ENCODE peak calls at places on chromosomes 6 and 20, in eight cellular contexts. W is fibroblast of lung; O is CD4-positive, alpha-beta T cell; N is foreskin keratinocyte; F is AG10803; Y is thoracic aorta; Q is IMR-90; I is heart right ventricle. H is an unnamed sample.
A peak's percentile ranks its signal among the peaks of the same experiment; 100 is the strongest.

GRCh38 chr6:159961523-159961922 is 7.4 kb upstream of the IGF2R start:
- DNase-seq in N (peak; percentile 50), O (no peak), W (no peak), F (peak; percentile 43), Y (no peak), Q (peak; percentile 31), I (no peak), H (no peak)

GRCh38 chr20:50848341-50848808 is 53.5 kb downstream of the BCAS4 start:
- DNase-seq in Q (no peak), W (peak; percentile 33), F (peak; percentile 28), O (no peak), I (no peak), Y (peak; percentile 21), N (no peak), H (no peak)

GRCh38 chr6:93388070-93388469 is 31.3 kb downstream of the EPHA7 start:
- DNase-seq in Y (no peak), I (no peak), O (no peak), F (no peak), N (no peak), W (no peak), Q (no peak), H (no peak)

GRCh38 chr6:44538131-44538835 is 150.8 kb downstream of the CDC5L start:
- DNase-seq in Q (no peak), Y (no peak), W (no peak), F (no peak), I (no peak), N (no peak), O (no peak), H (no peak)

GRCh38 chr20:4626228-4626627 is 95.5 kb upstream of the PRND start:
- DNase-seq in Y (no peak), Q (no peak), W (no peak), F (no peak), N (no peak), I (no peak), O (no peak), H (no peak)

GRCh38 chr20:52192296-52193007 is 873 bp upstream of the ZFP64 start:
- DNase-seq in O (no peak), W (no peak), F (no peak), Q (no peak), N (no peak), I (peak; percentile 27), Y (no peak), H (no peak)

GRCh38 chr20:57779401-57780003 is 69.7 kb upstream of the PMEPA1 start:
- DNase-seq in I (no peak), Q (no peak), O (no peak), F (no peak), Y (no peak), N (peak; percentile 17), W (no peak), H (no peak)

GRCh38 chr20:59402697-59403096 is 102.3 kb downstream of the EDN3 start:
- DNase-seq in Y (no peak), I (no peak), F (no peak), Q (no peak), O (no peak), W (no peak), N (no peak), H (no peak)

GRCh38 chr20:62807444-62808210 is 3.0 kb downstream of the OGFR start:
- DNase-seq in F (no peak), I (no peak), Y (no peak), N (no peak), W (no peak), Q (no peak), O (no peak), H (no peak)

GRCh38 chr6:110741517-110741916 is 73.8 kb downstream of the CDK19 start:
- DNase-seq in I (no peak), N (no peak), Q (no peak), Y (no peak), W (no peak), F (no peak), O (no peak), H (no peak)

GRCh38 chr6:120214097-120214496 is 864.5 kb upstream of the MAN1A1 start:
- DNase-seq in Q (no peak), Y (no peak), O (no peak), N (no peak), I (no peak), W (peak; percentile 5), F (no peak), H (no peak)

GRCh38 chr6:125002090-125002741 is 40.0 kb downstream of the RNF217 start:
- DNase-seq in W (peak; percentile 29), F (peak; percentile 70), Q (peak; percentile 30), N (no peak), I (no peak), O (no peak), Y (no peak), H (peak; percentile 28)

GRCh38 chr6:170344631-170345576 is 38.3 kb downstream of the FAM120B start:
- DNase-seq in W (peak; percentile 46), O (no peak), I (no peak), Q (peak; percentile 61), Y (no peak), F (peak; percentile 35), N (peak; percentile 42), H (peak; percentile 6)

GRCh38 chr20:58553841-58554240 is 38.6 kb upstream of the APCDD1L start:
- DNase-seq in F (peak; percentile 30), W (peak; percentile 61), N (no peak), O (no peak), I (no peak), Q (peak; percentile 70), Y (no peak), H (no peak)

GRCh38 chr20:37276494-37277252 is 12.8 kb upstream of the MANBAL start:
- DNase-seq in N (no peak), F (peak; percentile 76), W (peak; percentile 95), Q (peak; percentile 94), O (no peak), I (peak; percentile 37), Y (no peak), H (no peak)

GRCh38 chr20:57092112-57092899 is 174.1 kb downstream of the BMP7 start:
- DNase-seq in W (peak; percentile 24), I (peak; percentile 65), Y (no peak), O (peak; percentile 44), Q (peak; percentile 26), N (no peak), F (peak; percentile 43), H (peak; percentile 76)

GRCh38 chr6:40788661-40789111 is 201.5 kb upstream of the LRFN2 start:
- DNase-seq in W (peak; percentile 11), I (no peak), F (peak; percentile 43), O (peak; percentile 25), N (no peak), Y (no peak), Q (no peak), H (no peak)

GRCh38 chr6:130489514-130489913 is 123.7 kb downstream of the TMEM200A start:
- DNase-seq in Q (no peak), N (no peak), O (no peak), Y (no peak), F (no peak), W (no peak), I (no peak), H (no peak)

GRCh38 chr6:66496659-66497058 is 789.6 kb upstream of the EYS start:
- DNase-seq in W (peak; percentile 42), N (peak; percentile 3), I (no peak), Y (no peak), F (peak; percentile 4), O (no peak), Q (no peak), H (peak; percentile 22)
- TF ChIP-seq CTCF in W (peak; percentile 32), N (peak; percentile 54), I (no peak), Y (no peak), F (peak; percentile 30), O (no peak), Q (no peak), H (peak; percentile 65)

GRCh38 chr20:53580376-53581111 is 13.1 kb downstream of the ZNF217 start:
- DNase-seq in I (no peak), F (no peak), O (no peak), Q (no peak), Y (no peak), N (no peak), W (no peak), H (no peak)

GRCh38 chr20:53581444-53582311 is 12.0 kb downstream of the ZNF217 start:
- DNase-seq in I (no peak), F (no peak), Y (no peak), Q (no peak), N (no peak), W (no peak), O (peak; percentile 20), H (no peak)

GRCh38 chr20:53578492-53579222 is 15.0 kb downstream of the ZNF217 start:
- DNase-seq in O (peak; percentile 18), F (peak; percentile 89), Q (peak; percentile 89), Y (no peak), N (no peak), W (peak; percentile 95), I (no peak), H (peak; percentile 71)

GRCh38 chr20:53579266-53579580 is 14.4 kb downstream of the ZNF217 start:
- DNase-seq in N (no peak), F (no peak), Y (no peak), I (no peak), O (no peak), Q (no peak), W (no peak), H (no peak)

DNA sequence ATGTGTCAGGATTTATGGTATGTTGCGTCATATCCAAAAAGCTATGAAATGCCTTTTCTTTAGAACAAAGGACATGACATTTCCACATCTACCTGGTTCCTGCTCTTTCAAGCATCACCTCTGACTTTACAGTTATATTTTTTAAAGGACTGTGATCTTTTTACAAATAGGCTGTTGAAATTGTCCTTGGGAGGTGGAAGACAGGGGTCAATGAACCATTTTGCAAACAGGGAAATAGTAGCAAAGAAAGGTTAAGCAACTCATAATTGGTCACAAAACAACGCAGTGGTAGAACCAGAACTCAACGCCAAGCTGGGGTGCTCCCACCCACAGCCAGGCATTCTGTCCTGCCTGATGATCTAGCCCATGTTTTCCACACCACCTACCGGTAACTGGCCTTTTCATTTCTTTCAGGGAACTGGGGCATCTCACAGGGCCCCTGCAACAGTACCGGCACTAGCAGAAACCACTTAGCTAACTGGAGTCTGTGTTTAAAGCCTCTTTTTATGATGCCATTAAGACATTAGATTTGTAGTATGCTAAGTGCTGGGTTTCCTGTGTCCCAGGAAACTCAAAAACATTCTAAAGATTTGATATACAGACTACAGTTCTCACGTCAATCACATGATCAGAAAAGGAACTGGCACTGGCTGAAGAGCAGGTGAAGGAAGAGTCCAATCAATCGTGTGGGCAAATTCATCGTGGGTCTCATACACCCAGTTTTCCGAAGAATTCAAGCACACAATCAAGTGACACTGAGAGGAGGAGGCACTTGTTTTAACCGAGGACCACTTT is 13.9 kb downstream of the ZNF217 start:
- DNase-seq in F (peak; percentile 87), W (peak; percentile 90), I (no peak), O (no peak), Y (no peak), Q (peak; percentile 60), N (no peak), H (no peak)
- TF ChIP-seq CTCF in F (peak; percentile 41), W (no peak), I (no peak), O (no peak), Y (no peak), Q (no peak), N (no peak), H (no peak)

DNA sequence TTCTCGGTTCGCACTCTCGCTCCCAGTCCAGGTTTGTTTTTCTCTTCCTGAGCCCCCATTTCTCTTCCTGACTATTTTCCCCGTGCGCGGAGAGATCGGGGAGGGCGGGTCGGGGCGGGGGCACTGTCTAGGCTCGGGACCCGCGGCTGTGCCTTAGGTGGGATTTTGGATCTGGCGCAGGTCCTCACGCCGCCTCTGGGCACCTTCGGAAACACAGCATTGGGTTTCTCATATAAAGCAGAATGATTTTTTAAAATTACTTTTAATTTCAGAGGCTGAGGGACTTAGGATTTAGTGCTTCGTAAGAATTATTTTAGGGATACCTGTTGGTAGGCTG is 324 bp downstream of the STX11 start:
- DNase-seq in Y (no peak), I (peak; percentile 22), O (peak; percentile 40), F (no peak), N (no peak), W (peak; percentile 29), Q (peak; percentile 18), H (peak; percentile 16)
- TF ChIP-seq CTCF in Y (no peak), I (peak; percentile 44), O (peak; percentile 65), F (peak; percentile 30), N (no peak), W (peak; percentile 6), Q (no peak), H (peak; percentile 23)

GRCh38 chr6:169288591-169288990 is 34.9 kb upstream of the THBS2 start:
- DNase-seq in Y (no peak), W (peak; percentile 55), N (no peak), I (no peak), F (peak; percentile 64), Q (peak; percentile 35), O (no peak), H (no peak)
- TF ChIP-seq CTCF in Y (no peak), W (no peak), N (no peak), I (peak; percentile 18), F (peak; percentile 10), Q (no peak), O (no peak), H (no peak)